ENCODE peak calls at places on chromosomes 16 and 17, in eight cellular contexts. One of them, this sample, is unnamed.

GRCh38 chr16:86492961-86493639 is 17.2 kb upstream of the FOXF1 start:
- DNase-seq in esophagus squamous epithelium: no peak
- DNase-seq in stomach: no peak
- DNase-seq in uterus: no peak
- DNase-seq in Peyer's patch: no peak
- DNase-seq in body of pancreas: no peak
- DNase-seq in A549: no peak
- DNase-seq in IMR-90: no peak
- DNase-seq in this sample: no peak

GRCh38 chr16:50196736-50197135 is 43.6 kb downstream of the TENT4B start:
- DNase-seq in esophagus squamous epithelium: no peak
- DNase-seq in stomach: no peak
- DNase-seq in uterus: no peak
- DNase-seq in Peyer's patch: no peak
- DNase-seq in body of pancreas: no peak
- DNase-seq in A549: no peak
- DNase-seq in IMR-90: peak; percentile 41
- DNase-seq in this sample: no peak

GRCh38 chr17:17347234-17347955 is 44.2 kb downstream of the NT5M start:
- DNase-seq in esophagus squamous epithelium: no peak
- DNase-seq in stomach: peak; percentile 17
- DNase-seq in uterus: no peak
- DNase-seq in Peyer's patch: peak; percentile 12
- DNase-seq in body of pancreas: no peak
- DNase-seq in A549: no peak
- DNase-seq in IMR-90: no peak
- DNase-seq in this sample: peak; percentile 31

GRCh38 chr16:84268661-84269060 is 26.0 kb upstream of the WFDC1 start:
- DNase-seq in esophagus squamous epithelium: no peak
- DNase-seq in stomach: no peak
- DNase-seq in uterus: no peak
- DNase-seq in Peyer's patch: no peak
- DNase-seq in body of pancreas: no peak
- DNase-seq in A549: no peak
- DNase-seq in IMR-90: no peak
- DNase-seq in this sample: no peak

GRCh38 chr16:50298075-50298460 is 31.7 kb downstream of the ADCY7 start:
- DNase-seq in esophagus squamous epithelium: no peak
- DNase-seq in stomach: no peak
- DNase-seq in uterus: no peak
- DNase-seq in Peyer's patch: no peak
- DNase-seq in body of pancreas: no peak
- DNase-seq in A549: no peak
- DNase-seq in IMR-90: no peak
- DNase-seq in this sample: no peak

GRCh38 chr17:14334261-14334860 is 33.5 kb downstream of the HS3ST3B1 start:
- DNase-seq in esophagus squamous epithelium: no peak
- DNase-seq in stomach: no peak
- DNase-seq in uterus: no peak
- DNase-seq in Peyer's patch: no peak
- DNase-seq in body of pancreas: no peak
- DNase-seq in A549: no peak
- DNase-seq in IMR-90: no peak
- DNase-seq in this sample: no peak

GRCh38 chr16:29023279-29024278 is 38.7 kb downstream of the LAT start:
- DNase-seq in esophagus squamous epithelium: no peak
- DNase-seq in stomach: no peak
- DNase-seq in uterus: no peak
- DNase-seq in Peyer's patch: no peak
- DNase-seq in body of pancreas: no peak
- DNase-seq in A549: no peak
- DNase-seq in IMR-90: peak; percentile 31
- DNase-seq in this sample: no peak

GRCh38 chr16:65249768-65250167 is 127.9 kb upstream of the CDH11 start:
- DNase-seq in esophagus squamous epithelium: no peak
- DNase-seq in stomach: peak; percentile 39
- DNase-seq in uterus: peak; percentile 69
- DNase-seq in Peyer's patch: no peak
- DNase-seq in body of pancreas: peak; percentile 27
- DNase-seq in A549: no peak
- DNase-seq in IMR-90: no peak
- DNase-seq in this sample: peak; percentile 76

GRCh38 chr17:62790554-62790953 is 17.6 kb downstream of the MARCHF10 start:
- DNase-seq in esophagus squamous epithelium: no peak
- DNase-seq in stomach: no peak
- DNase-seq in uterus: no peak
- DNase-seq in Peyer's patch: no peak
- DNase-seq in body of pancreas: no peak
- DNase-seq in A549: peak; percentile 80
- DNase-seq in IMR-90: peak; percentile 93
- DNase-seq in this sample: no peak

GRCh38 chr16:80803341-80804060 is 897 bp downstream of the CDYL2 start:
- DNase-seq in esophagus squamous epithelium: no peak
- DNase-seq in stomach: peak; percentile 45
- DNase-seq in uterus: no peak
- DNase-seq in Peyer's patch: peak; percentile 60
- DNase-seq in body of pancreas: peak; percentile 27
- DNase-seq in A549: no peak
- DNase-seq in IMR-90: no peak
- DNase-seq in this sample: no peak

GRCh38 chr17:32515677-32516383 is 29.0 kb downstream of the CDK5R1 start:
- DNase-seq in esophagus squamous epithelium: no peak
- DNase-seq in stomach: no peak
- DNase-seq in uterus: no peak
- DNase-seq in Peyer's patch: no peak
- DNase-seq in body of pancreas: no peak
- DNase-seq in A549: no peak
- DNase-seq in IMR-90: no peak
- DNase-seq in this sample: no peak

GRCh38 chr16:86619263-86619935 is 41.0 kb downstream of the FOXL1 start:
- DNase-seq in esophagus squamous epithelium: no peak
- DNase-seq in stomach: no peak
- DNase-seq in uterus: no peak
- DNase-seq in Peyer's patch: no peak
- DNase-seq in body of pancreas: no peak
- DNase-seq in A549: peak; percentile 38
- DNase-seq in IMR-90: no peak
- DNase-seq in this sample: no peak

GRCh38 chr16:81703177-81704155 is 75.6 kb upstream of the PLCG2 start:
- DNase-seq in esophagus squamous epithelium: no peak
- DNase-seq in stomach: no peak
- DNase-seq in uterus: peak; percentile 33
- DNase-seq in Peyer's patch: peak; percentile 73
- DNase-seq in body of pancreas: no peak
- DNase-seq in A549: peak; percentile 92
- DNase-seq in IMR-90: peak; percentile 91
- DNase-seq in this sample: peak; percentile 84

GRCh38 chr16:87487361-87487924 is 5.4 kb downstream of the ZCCHC14 start:
- DNase-seq in esophagus squamous epithelium: no peak
- DNase-seq in stomach: peak; percentile 79
- DNase-seq in uterus: no peak
- DNase-seq in Peyer's patch: peak; percentile 89
- DNase-seq in body of pancreas: peak; percentile 85
- DNase-seq in A549: no peak
- DNase-seq in IMR-90: no peak
- DNase-seq in this sample: no peak

GRCh38 chr17:70345061-70345460 is 175.7 kb downstream of the KCNJ2 start:
- DNase-seq in esophagus squamous epithelium: no peak
- DNase-seq in stomach: no peak
- DNase-seq in uterus: no peak
- DNase-seq in Peyer's patch: no peak
- DNase-seq in body of pancreas: no peak
- DNase-seq in A549: no peak
- DNase-seq in IMR-90: no peak
- DNase-seq in this sample: no peak
- H3K27ac ChIP-seq in esophagus squamous epithelium: no peak overlapping the region
- H3K27ac ChIP-seq in stomach: peak overlapping the region; percentile 38
- H3K27ac ChIP-seq in uterus: peak overlapping the region; percentile 50
- H3K27ac ChIP-seq in Peyer's patch: no peak overlapping the region
- H3K27ac ChIP-seq in body of pancreas: no peak overlapping the region
- H3K27ac ChIP-seq in A549: no peak overlapping the region
- H3K27ac ChIP-seq in IMR-90: no peak overlapping the region
- H3K27ac ChIP-seq in this sample: no peak overlapping the region

GRCh38 chr16:52549011-52549692 is 2.2 kb upstream of the TOX3 start:
- DNase-seq in esophagus squamous epithelium: no peak
- DNase-seq in stomach: no peak
- DNase-seq in uterus: no peak
- DNase-seq in Peyer's patch: no peak
- DNase-seq in body of pancreas: no peak
- DNase-seq in A549: peak; percentile 21
- DNase-seq in IMR-90: no peak
- DNase-seq in this sample: no peak
- TF ChIP-seq CTCF in esophagus squamous epithelium: peak; percentile 26
- TF ChIP-seq CTCF in stomach: no peak
- TF ChIP-seq CTCF in uterus: no peak
- TF ChIP-seq CTCF in Peyer's patch: no peak
- TF ChIP-seq CTCF in body of pancreas: no peak
- TF ChIP-seq CTCF in A549: no peak
- TF ChIP-seq CTCF in IMR-90: peak; percentile 18
- TF ChIP-seq CTCF in this sample: no peak

GRCh38 chr17:39952665-39953470 is 9.9 kb upstream of the GSDMA start:
- DNase-seq in esophagus squamous epithelium: peak; percentile 99
- DNase-seq in stomach: peak; percentile 99
- DNase-seq in uterus: peak; percentile 98
- DNase-seq in Peyer's patch: peak; percentile 100
- DNase-seq in body of pancreas: peak; percentile 99
- DNase-seq in A549: peak; percentile 98
- DNase-seq in IMR-90: peak; percentile 92
- DNase-seq in this sample: peak; percentile 96
- TF ChIP-seq POLR2A in esophagus squamous epithelium: no peak
- TF ChIP-seq POLR2A in stomach: no peak
- TF ChIP-seq POLR2A in uterus: peak; percentile 44
- TF ChIP-seq POLR2A in Peyer's patch: no peak
- TF ChIP-seq POLR2A in body of pancreas: peak; percentile 38
- TF ChIP-seq POLR2A in A549: peak; percentile 74
- TF ChIP-seq POLR2A in IMR-90: no peak
- TF ChIP-seq POLR2A in this sample: no peak

GRCh38 chr17:75373290-75373689 is 32.2 kb downstream of the GRB2 start:
- DNase-seq in esophagus squamous epithelium: no peak
- DNase-seq in stomach: no peak
- DNase-seq in uterus: no peak
- DNase-seq in Peyer's patch: no peak
- DNase-seq in body of pancreas: no peak
- DNase-seq in A549: no peak
- DNase-seq in IMR-90: no peak
- DNase-seq in this sample: no peak

GRCh38 chr17:75367312-75367711 is 38.2 kb downstream of the GRB2 start:
- DNase-seq in esophagus squamous epithelium: no peak
- DNase-seq in stomach: no peak
- DNase-seq in uterus: no peak
- DNase-seq in Peyer's patch: no peak
- DNase-seq in body of pancreas: no peak
- DNase-seq in A549: peak; percentile 40
- DNase-seq in IMR-90: peak; percentile 51
- DNase-seq in this sample: no peak

GRCh38 chr17:75371339-75371738 is 34.1 kb downstream of the GRB2 start:
- DNase-seq in esophagus squamous epithelium: no peak
- DNase-seq in stomach: no peak
- DNase-seq in uterus: no peak
- DNase-seq in Peyer's patch: no peak
- DNase-seq in body of pancreas: no peak
- DNase-seq in A549: no peak
- DNase-seq in IMR-90: no peak
- DNase-seq in this sample: no peak

GRCh38 chr17:75371981-75372380 is 33.5 kb downstream of the GRB2 start:
- DNase-seq in esophagus squamous epithelium: no peak
- DNase-seq in stomach: no peak
- DNase-seq in uterus: no peak
- DNase-seq in Peyer's patch: no peak
- DNase-seq in body of pancreas: no peak
- DNase-seq in A549: no peak
- DNase-seq in IMR-90: no peak
- DNase-seq in this sample: no peak

DNA sequence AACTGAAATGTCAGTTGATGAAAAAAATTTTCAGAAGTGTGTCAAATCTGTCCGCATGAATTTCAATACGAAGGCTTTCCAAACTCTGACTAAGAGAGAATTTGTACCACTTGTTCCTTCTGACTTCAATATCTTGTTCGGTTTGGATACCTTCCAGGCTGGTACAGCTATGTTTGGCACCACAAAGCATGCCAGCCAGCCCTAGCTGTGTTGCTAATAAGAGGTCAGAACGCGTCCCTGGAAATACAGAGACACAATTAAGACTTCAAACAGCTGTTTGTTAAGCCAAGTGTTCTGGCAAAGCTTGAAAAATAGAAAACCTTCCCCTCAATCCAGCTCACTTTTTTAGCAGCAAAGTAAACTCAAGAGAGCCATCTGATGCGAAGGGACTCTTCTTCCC is 35.2 kb downstream of the GRB2 start:
- DNase-seq in esophagus squamous epithelium: no peak
- DNase-seq in stomach: peak; percentile 44
- DNase-seq in uterus: no peak
- DNase-seq in Peyer's patch: no peak
- DNase-seq in body of pancreas: peak; percentile 51
- DNase-seq in A549: no peak
- DNase-seq in IMR-90: no peak
- DNase-seq in this sample: no peak
- H3K27ac ChIP-seq in esophagus squamous epithelium: no peak overlapping the region
- H3K27ac ChIP-seq in stomach: no peak overlapping the region
- H3K27ac ChIP-seq in uterus: no peak overlapping the region
- H3K27ac ChIP-seq in Peyer's patch: no peak overlapping the region
- H3K27ac ChIP-seq in body of pancreas: no peak overlapping the region
- H3K27ac ChIP-seq in A549: no peak overlapping the region
- H3K27ac ChIP-seq in IMR-90: no peak overlapping the region
- H3K27ac ChIP-seq in this sample: no peak overlapping the region

DNA sequence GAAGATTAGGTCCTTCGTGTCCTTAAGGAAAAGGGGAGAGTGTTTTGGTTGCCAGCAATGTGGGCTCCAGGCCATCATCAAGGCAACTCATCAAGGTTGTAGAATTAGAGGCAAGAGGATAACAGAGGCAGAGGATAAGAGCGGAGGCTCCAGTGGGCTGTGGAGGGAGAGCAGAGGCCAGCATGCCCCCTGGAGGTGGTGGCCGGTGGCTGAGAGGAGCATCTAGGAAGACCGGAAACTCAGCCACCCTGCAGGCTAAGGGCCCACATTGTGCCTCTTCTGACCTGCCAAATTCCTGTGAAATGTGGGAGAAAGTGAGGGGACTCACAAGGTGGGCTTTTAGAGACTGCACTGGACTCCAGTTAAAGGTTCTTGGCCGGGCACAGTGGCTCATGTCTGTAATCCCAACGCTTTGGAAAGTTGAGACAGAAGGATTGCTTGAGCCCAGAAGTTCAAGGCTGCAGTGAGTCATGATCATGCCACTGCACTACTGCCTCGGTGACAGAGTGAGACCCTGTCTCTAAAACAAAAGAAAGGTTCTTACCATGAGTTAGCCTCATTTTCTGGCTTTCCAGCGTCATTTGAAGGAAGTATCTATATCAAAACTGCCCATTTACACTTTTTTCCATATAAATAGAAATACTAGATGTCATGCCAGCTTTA is 62.7 kb upstream of the ADORA2B start:
- DNase-seq in esophagus squamous epithelium: no peak
- DNase-seq in stomach: no peak
- DNase-seq in uterus: no peak
- DNase-seq in Peyer's patch: no peak
- DNase-seq in body of pancreas: no peak
- DNase-seq in A549: no peak
- DNase-seq in IMR-90: no peak
- DNase-seq in this sample: no peak
- TF ChIP-seq CTCF in esophagus squamous epithelium: no peak
- TF ChIP-seq CTCF in stomach: no peak
- TF ChIP-seq CTCF in uterus: no peak
- TF ChIP-seq CTCF in Peyer's patch: no peak
- TF ChIP-seq CTCF in body of pancreas: no peak
- TF ChIP-seq CTCF in A549: no peak
- TF ChIP-seq CTCF in IMR-90: no peak
- TF ChIP-seq CTCF in this sample: no peak